ENCODE peak calls at places on chromosomes 2 and 18, in six cellular contexts. D is A549, P is left ventricle myocardium inferior, L is T-helper 22 cell, G is mucosa of gallbladder, R is omental fat pad. B is an unnamed sample.

GRCh38 chr2:164847966-164848365 is 6.3 kb upstream of the COBLL1 start:
- DNase-seq in P (no peak), G (no peak), D (no peak), R (no peak), L (no peak), B (no peak)

GRCh38 chr18:8389391-8390340 is 219.6 kb upstream of the RAB12 start:
- DNase-seq in G (peak; percentile 62), P (peak; percentile 45), R (no peak), L (no peak), D (peak; percentile 78), B (peak; percentile 40)

GRCh38 chr2:98727369-98727749 is 3.6 kb downstream of the MGAT4A start:
- DNase-seq in R (no peak), P (peak; percentile 45), D (no peak), G (no peak), L (no peak), B (peak; percentile 29)

GRCh38 chr18:647304-647703 is 10.1 kb upstream of the TYMS start:
- DNase-seq in P (no peak), R (no peak), L (no peak), G (no peak), D (no peak), B (no peak)

GRCh38 chr2:188645982-188646381 is 328.2 kb upstream of the COL3A1 start:
- DNase-seq in G (no peak), R (no peak), D (no peak), P (no peak), L (no peak), B (no peak)

GRCh38 chr18:12857215-12857924 is 26.7 kb downstream of the PTPN2 start:
- DNase-seq in G (no peak), P (no peak), R (no peak), L (no peak), D (no peak), B (no peak)

GRCh38 chr2:94873362-94874276 is 2.4 kb downstream of the TEKT4 start:
- DNase-seq in R (no peak), P (peak; percentile 7), D (no peak), L (no peak), G (no peak), B (no peak)

GRCh38 chr2:75612862-75613243 is 33.7 kb upstream of the MRPL19 start:
- DNase-seq in L (no peak), R (no peak), P (no peak), G (no peak), D (no peak), B (no peak)

GRCh38 chr2:164717000-164717597 is 95.8 kb upstream of the GRB14 start:
- DNase-seq in R (no peak), G (no peak), D (peak; percentile 54), L (no peak), P (no peak), B (no peak)

GRCh38 chr2:194104687-194105086 is 1552.3 kb upstream of the SLC39A10 start:
- DNase-seq in L (no peak), P (no peak), R (no peak), D (no peak), G (no peak), B (no peak)

GRCh38 chr2:100278986-100279385 is 43.3 kb downstream of the LONRF2 start:
- DNase-seq in L (no peak), R (no peak), P (no peak), D (no peak), G (no peak), B (no peak)

GRCh38 chr2:44932564-44933392 is 8.7 kb upstream of the SIX3 start:
- DNase-seq in D (no peak), P (no peak), R (no peak), G (no peak), L (no peak), B (no peak)

GRCh38 chr2:204315236-204315662 is 230.0 kb upstream of the PARD3B start:
- DNase-seq in R (no peak), D (no peak), G (no peak), P (no peak), L (no peak), B (peak; percentile 4)

GRCh38 chr2:178994264-178994663 is 55.7 kb downstream of the CCDC141 start:
- DNase-seq in G (no peak), R (no peak), D (no peak), P (no peak), L (no peak), B (no peak)

GRCh38 chr18:11795916-11796315 is 55.3 kb upstream of the CHMP1B start:
- DNase-seq in D (no peak), P (no peak), G (no peak), R (no peak), L (no peak), B (no peak)

GRCh38 chr2:33222309-33222708 is 254.1 kb upstream of the RASGRP3 start:
- DNase-seq in G (no peak), L (no peak), P (no peak), D (no peak), R (no peak), B (no peak)

GRCh38 chr2:148300534-148300933 is 279.6 kb downstream of the MBD5 start:
- DNase-seq in G (no peak), R (no peak), L (no peak), D (no peak), P (no peak), B (no peak)

GRCh38 chr2:240238786-240239185 is 98.3 kb upstream of the OTOS start:
- DNase-seq in L (no peak), R (no peak), P (no peak), G (no peak), D (no peak), B (no peak)

GRCh38 chr2:150135223-150135883 is 352.1 kb downstream of the RND3 start:
- DNase-seq in D (peak; percentile 83), P (no peak), G (peak; percentile 69), L (no peak), R (no peak), B (no peak)

GRCh38 chr2:9308186-9308955 is 101.8 kb downstream of the ASAP2 start:
- DNase-seq in R (no peak), L (no peak), P (no peak), G (no peak), D (no peak), B (no peak)

GRCh38 chr18:39039828-39040227 is 1474.2 kb upstream of the CELF4 start:
- DNase-seq in G (no peak), D (no peak), R (no peak), P (no peak), L (no peak), B (no peak)

GRCh38 chr2:230589497-230590015 is 123.1 kb upstream of the CAB39 start:
- DNase-seq in D (no peak), G (no peak), L (no peak), R (no peak), P (no peak), B (no peak)

GRCh38 chr18:70981400-70982140 is 692.7 kb downstream of the SOCS6 start:
- DNase-seq in G (no peak), P (no peak), R (no peak), D (no peak), L (no peak), B (no peak)